ENCODE peak calls at places on chromosomes 6 and 20, in ten cellular contexts. N is GF-D8, C is BJ, Y is left cardiac atrium, J is NCI-H2081, M is erythroblast, T is germinal center, F is epithelial cell of prostate, A is upper lobe of left lung, X is endothelial cell. D is an unnamed sample.

GRCh38 chr6:88573561-88573960 is 389.9 kb downstream of the RNGTT start:
- DNase-seq in J (no peak), T (no peak), A (no peak), M (no peak), Y (no peak), X (no peak), C (no peak), F (no peak), N (no peak), D (no peak)

GRCh38 chr20:3068986-3069900 is 2.2 kb upstream of the OXT start:
- DNase-seq in Y (no peak), A (no peak), N (no peak), T (no peak), J (no peak), F (no peak), M (no peak), X (no peak), C (no peak), D (peak)

GRCh38 chr6:169988769-169989550 is 237.5 kb downstream of the ERMARD start:
- DNase-seq in A (no peak), N (no peak), F (no peak), C (no peak), X (no peak), J (no peak), T (no peak), Y (no peak), M (no peak), D (no peak)

GRCh38 chr6:68468244-68468884 is 166.7 kb upstream of the ADGRB3 start:
- DNase-seq in C (no peak), N (no peak), X (peak), M (peak), T (no peak), J (no peak), Y (no peak), F (no peak), A (no peak), D (peak)

GRCh38 chr20:10524643-10525042 is 89.5 kb downstream of the SLX4IP start:
- DNase-seq in F (peak), N (no peak), M (no peak), J (no peak), X (no peak), A (no peak), C (no peak), Y (no peak), T (no peak), D (peak)

GRCh38 chr6:35014341-35014740 is 125.3 kb downstream of the ANKS1A start:
- DNase-seq in N (peak), A (no peak), C (no peak), M (no peak), X (no peak), Y (no peak), J (no peak), T (no peak), F (no peak), D (no peak)

GRCh38 chr20:43916073-43916874 is 1.6 kb downstream of the TOX2 start:
- DNase-seq in Y (no peak), N (no peak), A (no peak), X (peak), T (no peak), J (no peak), C (no peak), F (no peak), M (no peak), D (no peak)

GRCh38 chr6:41459738-41460137 is 86.4 kb upstream of the FOXP4 start:
- DNase-seq in C (no peak), J (no peak), X (no peak), N (no peak), M (no peak), A (no peak), Y (no peak), F (no peak), T (no peak), D (no peak)

GRCh38 chr6:1778693-1779235 is 169.0 kb downstream of the FOXC1 start:
- DNase-seq in A (no peak), C (no peak), Y (peak), F (no peak), J (no peak), X (no peak), N (no peak), T (no peak), M (no peak), D (no peak)

GRCh38 chr6:108895591-108895990 is 47.4 kb downstream of the ARMC2 start:
- DNase-seq in F (no peak), X (no peak), T (no peak), M (no peak), N (no peak), C (no peak), J (no peak), A (no peak), Y (no peak), D (peak)

GRCh38 chr6:32885698-32886286 is 31.8 kb downstream of the PSMB9 start:
- DNase-seq in T (peak), Y (no peak), C (peak), M (peak), A (no peak), J (peak), N (peak), F (no peak), X (no peak), D (peak)

GRCh38 chr6:18101271-18101670 is 21.2 kb downstream of the NHLRC1 start:
- DNase-seq in T (no peak), N (no peak), X (no peak), C (peak), Y (no peak), M (no peak), F (no peak), A (no peak), J (no peak), D (no peak)

GRCh38 chr20:48760403-48760889 is 67.4 kb downstream of the PREX1 start:
- DNase-seq in M (no peak), A (peak), Y (no peak), F (peak), C (no peak), J (no peak), N (peak), X (no peak), T (peak), D (no peak)

GRCh38 chr6:19852090-19852457 is 14.9 kb downstream of the ID4 start:
- DNase-seq in M (no peak), N (no peak), T (no peak), J (no peak), F (no peak), C (no peak), A (no peak), Y (no peak), X (no peak), D (no peak)

GRCh38 chr6:32147401-32148132 is 4.2 kb downstream of the PRRT1 start:
- DNase-seq in Y (no peak), N (no peak), T (no peak), C (no peak), X (no peak), F (no peak), J (no peak), M (peak), A (no peak), D (no peak)

GRCh38 chr6:151060096-151060741 is 179.5 kb upstream of the AKAP12 start:
- DNase-seq in M (no peak), F (peak), X (no peak), A (no peak), N (no peak), C (peak), J (no peak), T (no peak), Y (no peak), D (peak)

GRCh38 chr20:17872434-17872833 is 96.2 kb downstream of the SNX5 start:
- DNase-seq in Y (no peak), M (no peak), X (no peak), F (no peak), A (no peak), T (no peak), J (no peak), N (no peak), C (no peak), D (no peak)

GRCh38 chr6:140537211-140537610 is 1162.8 kb upstream of the CITED2 start:
- DNase-seq in Y (no peak), M (no peak), C (no peak), J (no peak), X (no peak), A (no peak), T (no peak), F (no peak), N (no peak), D (no peak)

GRCh38 chr6:37587776-37588744 is 88.4 kb upstream of the CCDC167 start:
- DNase-seq in X (peak), Y (no peak), J (no peak), A (no peak), M (no peak), C (no peak), T (no peak), F (no peak), N (no peak), D (no peak)

GRCh38 chr20:33261465-33261864 is 21.5 kb upstream of the BPIFB1 start:
- DNase-seq in T (no peak), N (no peak), M (no peak), A (no peak), J (no peak), C (no peak), Y (no peak), F (no peak), X (no peak), D (peak)

GRCh38 chr20:58716476-58717277 is 24.1 kb downstream of the NPEPL1 start:
- DNase-seq in N (no peak), T (no peak), A (no peak), C (no peak), J (no peak), Y (peak), F (no peak), M (no peak), X (peak), D (no peak)

GRCh38 chr6:108798672-108799355 is 49.4 kb upstream of the ARMC2 start:
- DNase-seq in A (peak), X (peak), F (no peak), N (peak), T (no peak), J (no peak), Y (peak), C (no peak), M (no peak), D (no peak)

GRCh38 chr20:41494451-41494850 is 123.7 kb downstream of the CHD6 start:
- DNase-seq in A (no peak), J (no peak), C (no peak), N (no peak), F (no peak), X (no peak), Y (no peak), T (no peak), M (no peak), D (no peak)

GRCh38 chr6:28985396-28986164 is 19.5 kb downstream of the ZNF311 start:
- DNase-seq in X (peak), J (peak), C (peak), N (peak), M (peak), T (no peak), A (peak), Y (peak), F (peak), D (peak)

GRCh38 chr6:111482236-111482958 is 621 bp downstream of the REV3L start:
- DNase-seq in C (no peak), M (peak), T (peak), X (peak), N (no peak), A (peak), J (peak), Y (peak), F (no peak), D (peak)

GRCh38 chr20:62523473-62524203 is 47.8 kb upstream of the GATA5 start:
- DNase-seq in M (peak), X (no peak), C (no peak), F (no peak), J (no peak), Y (no peak), N (no peak), A (no peak), T (no peak), D (no peak)

GRCh38 chr6:80605165-80605989 is 498.9 kb downstream of the BCKDHB start:
- DNase-seq in N (no peak), F (peak), J (peak), A (no peak), M (peak), T (no peak), Y (no peak), C (no peak), X (peak), D (peak)

GRCh38 chr6:17932362-17932852 is 55.0 kb downstream of the KIF13A start:
- DNase-seq in J (no peak), T (no peak), Y (peak), C (peak), M (no peak), F (no peak), N (peak), A (peak), X (no peak), D (no peak)

GRCh38 chr20:63316502-63316921 is 23.5 kb downstream of the COL20A1 start:
- DNase-seq in A (no peak), N (no peak), F (no peak), T (no peak), X (no peak), Y (peak), J (no peak), M (no peak), C (no peak), D (no peak)

GRCh38 chr6:151389640-151390275 is 1.6 kb downstream of the ZBTB2 start:
- DNase-seq in A (peak), M (no peak), C (peak), J (peak), X (no peak), F (no peak), T (peak), Y (peak), N (peak), D (peak)

GRCh38 chr6:166934174-166934573 is 22.2 kb downstream of the RNASET2 start:
- DNase-seq in X (no peak), F (no peak), J (no peak), T (no peak), C (no peak), M (no peak), N (no peak), A (no peak), Y (no peak), D (no peak)

GRCh38 chr6:110216140-110216539 is 35.9 kb downstream of the CDC40 start:
- DNase-seq in M (no peak), A (no peak), J (no peak), C (no peak), F (no peak), X (no peak), N (no peak), T (no peak), Y (no peak), D (no peak)

GRCh38 chr6:15320683-15321082 is 74.8 kb downstream of the JARID2 start:
- DNase-seq in N (no peak), A (no peak), X (no peak), C (no peak), J (no peak), M (peak), T (no peak), F (no peak), Y (no peak), D (no peak)

GRCh38 chr6:118775381-118775780 is 118.6 kb upstream of the ASF1A start:
- DNase-seq in X (no peak), F (no peak), C (no peak), J (no peak), Y (no peak), N (no peak), A (no peak), T (no peak), M (no peak), D (no peak)

GRCh38 chr6:157649311-157650260 is 173.5 kb upstream of the SNX9 start:
- DNase-seq in T (no peak), M (no peak), A (no peak), X (no peak), Y (no peak), F (no peak), N (no peak), J (no peak), C (no peak), D (no peak)

D was measured in DMS53.